ENCODE peak calls at places on chromosome 6, in eight cellular contexts. Z, O, W, M, S, G, K and E are unnamed samples.

GRCh38 chr6:98041921-98042320 is 758.9 kb upstream of the MMS22L start:
- DNase-seq in Z (no peak), O (no peak), W (no peak), M (peak), S (no peak), G (no peak), K (no peak), E (no peak)

GRCh38 chr6:32046450-32047083 is 8.4 kb downstream of the CYP21A2 start:
- DNase-seq in Z (no peak), O (peak), W (no peak), M (peak), S (no peak), G (no peak), K (no peak), E (no peak)

GRCh38 chr6:78629154-78629721 is 238.1 kb upstream of the IRAK1BP1 start:
- DNase-seq in Z (no peak), O (peak), W (no peak), M (peak), S (no peak), G (no peak), K (no peak), E (no peak)

GRCh38 chr6:45422541-45423110 is 44.9 kb upstream of the SUPT3H start:
- DNase-seq in Z (no peak), O (peak), W (peak), M (peak), S (peak), G (peak), K (no peak), E (peak)

GRCh38 chr6:72813807-72814596 is 192.1 kb downstream of the KCNQ5 start:
- DNase-seq in Z (no peak), O (no peak), W (no peak), M (no peak), S (no peak), G (no peak), K (no peak), E (no peak)

GRCh38 chr6:148470141-148470540 is 127.5 kb downstream of the SASH1 start:
- DNase-seq in Z (no peak), O (no peak), W (no peak), M (no peak), S (no peak), G (no peak), K (no peak), E (no peak)

GRCh38 chr6:105322499-105323231 is 80.2 kb downstream of the PREP start:
- DNase-seq in Z (no peak), O (no peak), W (no peak), M (no peak), S (no peak), G (no peak), K (peak), E (no peak)

GRCh38 chr6:148177589-148178233 is 164.9 kb upstream of the SASH1 start:
- DNase-seq in Z (no peak), O (peak), W (peak), M (no peak), S (no peak), G (peak), K (peak), E (peak)

GRCh38 chr6:99434702-99435530 is 9.8 kb upstream of the PNISR start:
- DNase-seq in Z (no peak), O (no peak), W (peak), M (peak), S (no peak), G (peak), K (peak), E (peak)

GRCh38 chr6:41696788-41697187 is 38.6 kb downstream of the TFEB start:
- DNase-seq in Z (no peak), O (no peak), W (no peak), M (no peak), S (no peak), G (no peak), K (no peak), E (no peak)

GRCh38 chr6:95083506-95083905 is 493.8 kb upstream of the MANEA start:
- DNase-seq in Z (no peak), O (peak), W (no peak), M (no peak), S (no peak), G (no peak), K (no peak), E (no peak)

GRCh38 chr6:132399376-132400074 is 1.8 kb downstream of the MOXD1 start:
- DNase-seq in Z (no peak), O (no peak), W (no peak), M (no peak), S (no peak), G (no peak), K (peak), E (no peak)

GRCh38 chr6:151109361-151109760 is 130.4 kb upstream of the AKAP12 start:
- DNase-seq in Z (no peak), O (no peak), W (no peak), M (no peak), S (no peak), G (no peak), K (no peak), E (no peak)

GRCh38 chr6:3400162-3400561 is 56.7 kb downstream of the SLC22A23 start:
- DNase-seq in Z (no peak), O (no peak), W (no peak), M (no peak), S (no peak), G (no peak), K (no peak), E (no peak)

GRCh38 chr6:3226422-3227362 is 761 bp downstream of the TUBB2B start:
- DNase-seq in Z (peak), O (no peak), W (peak), M (peak), S (no peak), G (peak), K (no peak), E (peak)

GRCh38 chr6:122289721-122290501 is 109.5 kb upstream of the HSF2 start:
- DNase-seq in Z (no peak), O (no peak), W (no peak), M (peak), S (no peak), G (no peak), K (peak), E (no peak)

GRCh38 chr6:21593927-21594421 is 423 bp downstream of the SOX4 start:
- DNase-seq in Z (peak), O (no peak), W (no peak), M (no peak), S (no peak), G (peak), K (no peak), E (no peak)

GRCh38 chr6:151205971-151206600 is 33.7 kb upstream of the AKAP12 start:
- DNase-seq in Z (no peak), O (no peak), W (no peak), M (no peak), S (no peak), G (no peak), K (no peak), E (no peak)

GRCh38 chr6:111358454-111358853 is 124.6 kb downstream of the REV3L start:
- DNase-seq in Z (no peak), O (no peak), W (no peak), M (no peak), S (no peak), G (no peak), K (peak), E (no peak)

GRCh38 chr6:116881236-116881635 is 4.2 kb downstream of the RFX6 start:
- DNase-seq in Z (no peak), O (no peak), W (no peak), M (peak), S (no peak), G (no peak), K (peak), E (no peak)